ENCODE peak calls at places on chromosomes 11 and 22, in ten cellular contexts. U, M, F, N, V, D, P, C, A and Y are unnamed samples.

GRCh38 chr11:126628790-126629621 is 273.5 kb downstream of the ST3GAL4 start:
- DNase-seq in V (no peak), C (no peak), A (no peak), F (no peak), M (no peak), P (no peak), U (no peak), N (no peak), D (no peak), Y (no peak)

GRCh38 chr11:119318240-119319135 is 1.6 kb upstream of the MCAM start:
- DNase-seq in N (no peak), D (peak; percentile 33), V (no peak), F (no peak), U (no peak), P (peak; percentile 63), A (no peak), C (no peak), M (no peak), Y (peak; percentile 58)

GRCh38 chr11:44538375-44539054 is 26.9 kb upstream of the CD82 start:
- DNase-seq in M (peak; percentile 41), P (peak; percentile 73), D (peak; percentile 69), N (peak; percentile 63), V (peak; percentile 41), U (peak; percentile 91), F (peak; percentile 84), C (peak; percentile 52), A (peak; percentile 70), Y (peak; percentile 33)

GRCh38 chr11:65493367-65494176 is 5.3 kb upstream of the MALAT1 start:
- DNase-seq in C (peak; percentile 94), U (peak; percentile 61), A (peak; percentile 84), D (peak; percentile 63), V (no peak), N (no peak), F (peak; percentile 87), M (no peak), P (peak; percentile 86), Y (no peak)

GRCh38 chr11:94376841-94377240 is 24.4 kb downstream of the GPR83 start:
- DNase-seq in F (no peak), C (no peak), P (no peak), M (no peak), A (no peak), U (no peak), N (no peak), V (no peak), D (no peak), Y (no peak)

GRCh38 chr11:59173964-59174663 is 2.2 kb downstream of the DTX4 start:
- DNase-seq in M (no peak), D (peak; percentile 80), U (no peak), C (no peak), V (no peak), P (peak; percentile 54), A (no peak), N (no peak), F (peak; percentile 91), Y (no peak)

GRCh38 chr11:78040691-78041379 is 17.8 kb upstream of the KCTD14 start:
- DNase-seq in N (no peak), C (no peak), M (no peak), U (no peak), D (no peak), P (no peak), V (no peak), F (no peak), A (no peak), Y (no peak)

GRCh38 chr11:61106906-61107470 is 4.7 kb downstream of the CD5 start:
- DNase-seq in D (no peak), N (no peak), M (no peak), P (no peak), V (no peak), U (no peak), A (no peak), C (no peak), F (no peak), Y (no peak)

GRCh38 chr11:57340228-57340627 is 2.1 kb downstream of the P2RX3 start:
- DNase-seq in V (no peak), C (no peak), D (no peak), P (no peak), F (peak; percentile 58), A (no peak), M (no peak), U (no peak), N (no peak), Y (no peak)

GRCh38 chr22:47193606-47194316 is 431.3 kb downstream of the TBC1D22A start:
- DNase-seq in U (no peak), P (no peak), V (no peak), A (no peak), M (no peak), C (no peak), N (no peak), F (no peak), D (no peak), Y (no peak)

GRCh38 chr11:90774727-90775572 is 552.1 kb upstream of the CHORDC1 start:
- DNase-seq in V (no peak), N (no peak), M (no peak), C (no peak), A (no peak), P (no peak), D (no peak), U (no peak), F (no peak), Y (no peak)

GRCh38 chr11:64844330-64845124 is at the start of gene CDC42BPG:
- DNase-seq in N (peak; percentile 69), V (peak; percentile 42), D (peak; percentile 92), M (peak; percentile 37), P (no peak), U (peak; percentile 87), A (no peak), C (peak; percentile 57), F (peak; percentile 95), Y (peak; percentile 69)

GRCh38 chr11:75896843-75897419 is 81.9 kb downstream of the UVRAG start:
- DNase-seq in U (peak; percentile 25), P (no peak), D (no peak), V (no peak), C (peak; percentile 12), F (peak; percentile 50), N (no peak), A (no peak), M (peak; percentile 34), Y (no peak)

GRCh38 chr11:203056-203944 is 3.9 kb downstream of the BET1L start:
- DNase-seq in F (no peak), M (no peak), U (no peak), A (no peak), N (no peak), C (no peak), D (no peak), V (no peak), P (peak; percentile 9), Y (no peak)

GRCh38 chr22:36117053-36117554 is 43.5 kb downstream of the APOL3 start:
- DNase-seq in P (no peak), M (no peak), D (no peak), V (no peak), N (no peak), A (no peak), C (no peak), U (no peak), F (no peak), Y (no peak)

GRCh38 chr22:25113316-25113721 is 86.3 kb upstream of the CRYBB3 start:
- DNase-seq in N (no peak), P (no peak), F (peak; percentile 22), A (peak; percentile 46), M (no peak), D (peak; percentile 17), U (no peak), C (no peak), V (no peak), Y (no peak)

GRCh38 chr11:122207921-122208764 is 92.1 kb upstream of the BLID start:
- DNase-seq in F (no peak), M (no peak), P (no peak), U (no peak), V (no peak), A (no peak), C (no peak), N (no peak), D (no peak), Y (no peak)

GRCh38 chr11:65810046-65810868 is 23.4 kb downstream of the OVOL1 start:
- DNase-seq in M (no peak), D (no peak), U (no peak), V (no peak), N (no peak), A (no peak), P (no peak), F (no peak), C (no peak), Y (no peak)

GRCh38 chr11:8640305-8640932 is 42.0 kb downstream of the TRIM66 start:
- DNase-seq in A (no peak), V (no peak), F (no peak), U (no peak), C (no peak), D (no peak), P (no peak), M (no peak), N (no peak), Y (no peak)

GRCh38 chr11:67118059-67118766 is 850 bp upstream of the KDM2A start:
- DNase-seq in U (peak; percentile 38), V (no peak), M (no peak), F (peak; percentile 65), P (peak; percentile 51), C (no peak), A (peak; percentile 48), D (peak; percentile 39), N (peak; percentile 45), Y (peak; percentile 25)

GRCh38 chr22:37426532-37427127 is 649 bp downstream of the ELFN2 start:
- DNase-seq in U (no peak), D (no peak), A (no peak), F (no peak), V (no peak), P (no peak), C (no peak), N (no peak), M (no peak), Y (no peak)

GRCh38 chr11:1875093-1875785 is 16.5 kb downstream of the PRR33 start:
- DNase-seq in F (no peak), C (no peak), U (no peak), D (no peak), P (peak; percentile 16), M (no peak), A (no peak), V (no peak), N (no peak), Y (no peak)

GRCh38 chr11:130612291-130612802 is 163.9 kb downstream of the ADAMTS15 start:
- DNase-seq in C (no peak), F (no peak), P (no peak), V (no peak), N (no peak), D (no peak), M (no peak), U (peak; percentile 28), A (no peak), Y (no peak)

GRCh38 chr11:130448416-130449068 is at the start of gene ADAMTS15:
- DNase-seq in N (no peak), A (peak; percentile 81), P (peak; percentile 58), F (peak; percentile 88), U (peak; percentile 75), C (peak; percentile 51), D (peak; percentile 78), V (no peak), M (no peak), Y (no peak)

GRCh38 chr11:125053167-125053566 is 9.9 kb upstream of the SLC37A2 start:
- DNase-seq in A (no peak), C (no peak), D (no peak), U (no peak), F (no peak), V (no peak), N (no peak), P (no peak), M (no peak), Y (no peak)

GRCh38 chr11:68354181-68354872 is 41.9 kb downstream of the LRP5 start:
- DNase-seq in M (no peak), U (peak; percentile 98), P (peak; percentile 90), F (peak; percentile 72), C (peak; percentile 80), D (peak; percentile 85), A (peak; percentile 87), V (no peak), N (no peak), Y (no peak)

GRCh38 chr11:2120359-2121100 is 18.7 kb downstream of the IGF2 start:
- DNase-seq in U (no peak), C (no peak), A (no peak), D (no peak), V (no peak), M (no peak), F (no peak), N (no peak), P (no peak), Y (no peak)

GRCh38 chr11:118634435-118635236 is 27.2 kb downstream of the PHLDB1 start:
- DNase-seq in M (no peak), N (no peak), F (peak; percentile 92), V (no peak), D (peak; percentile 88), C (no peak), A (peak; percentile 77), U (no peak), P (peak; percentile 82), Y (no peak)